ENCODE peak calls at places on chromosome 20, in five cellular contexts. R is GM12878, J is H1, M is SK-N-SH, C is HCT116. I is an unnamed sample.

GRCh38 chr20:14178528-14178927 is 158.9 kb downstream of the FLRT3 start:
- DNase-seq in M (no peak), J (no peak), R (no peak), C (no peak), I (no peak)

GRCh38 chr20:25036331-25036936 is 21.5 kb downstream of the ACSS1 start:
- DNase-seq in M (no peak), C (no peak), J (no peak), R (no peak), I (no peak)

GRCh38 chr20:34069341-34070078 is 42.5 kb downstream of the EIF2S2 start:
- DNase-seq in C (peak), J (peak), R (peak), M (peak), I (peak)

GRCh38 chr20:9838035-9838377 is 870 bp downstream of the PAK5 start:
- DNase-seq in C (no peak), R (no peak), M (peak), J (no peak), I (no peak)

GRCh38 chr20:10432079-10432478 is 1.9 kb downstream of the MKKS start:
- DNase-seq in C (no peak), M (no peak), J (no peak), R (no peak), I (no peak)

GRCh38 chr20:35146299-35146921 is 726 bp downstream of the EDEM2 start:
- DNase-seq in R (no peak), C (no peak), J (no peak), M (peak), I (peak)

GRCh38 chr20:38065764-38066375 is 32.3 kb downstream of the RPRD1B start:
- DNase-seq in C (no peak), R (no peak), J (no peak), M (no peak), I (peak)

GRCh38 chr20:63957004-63957689 is 931 bp upstream of the UCKL1 start:
- DNase-seq in J (peak), M (peak), R (no peak), C (peak), I (peak)

GRCh38 chr20:37439223-37439933 is 81.7 kb upstream of the NNAT start:
- DNase-seq in C (no peak), J (no peak), R (no peak), M (no peak), I (no peak)

GRCh38 chr20:24721891-24722530 is 227.1 kb upstream of the CST7 start:
- DNase-seq in R (no peak), C (no peak), M (no peak), J (no peak), I (no peak)

GRCh38 chr20:52204136-52204535 is 12.6 kb upstream of the ZFP64 start:
- DNase-seq in C (peak), J (no peak), R (no peak), M (no peak), I (no peak)

GRCh38 chr20:48478370-48478769 is 349.4 kb downstream of the PREX1 start:
- DNase-seq in R (no peak), M (no peak), C (no peak), J (no peak), I (no peak)

GRCh38 chr20:64091762-64092161 is 7.6 kb upstream of the LKAAEAR1 start:
- DNase-seq in M (peak), C (no peak), R (no peak), J (no peak), I (no peak)

GRCh38 chr20:34083137-34083536 is 28.9 kb downstream of the EIF2S2 start:
- DNase-seq in R (no peak), C (no peak), M (no peak), J (no peak), I (peak)

GRCh38 chr20:16215056-16215455 is 358.2 kb downstream of the KIF16B start:
- DNase-seq in M (no peak), C (no peak), J (no peak), R (no peak), I (peak)

GRCh38 chr20:12825180-12825579 is 183.6 kb upstream of the SPTLC3 start:
- DNase-seq in M (no peak), J (no peak), R (no peak), C (no peak), I (no peak)

GRCh38 chr20:8853805-8854338 is 215.0 kb upstream of the PLCB4 start:
- DNase-seq in R (peak), J (no peak), M (peak), C (peak), I (peak)

GRCh38 chr20:50630578-50631263 is 60.6 kb downstream of the RIPOR3 start:
- DNase-seq in R (no peak), M (no peak), C (no peak), J (no peak), I (no peak)

GRCh38 chr20:17966432-17967312 is 1.9 kb downstream of the SNX5 start:
- DNase-seq in M (peak), C (no peak), R (no peak), J (no peak), I (peak)

GRCh38 chr20:51420111-51420510 is 122.4 kb downstream of the NFATC2 start:
- DNase-seq in C (no peak), R (no peak), J (no peak), M (no peak), I (no peak)

GRCh38 chr20:57313230-57313629 is 16.4 kb upstream of the SPO11 start:
- DNase-seq in M (no peak), J (no peak), C (no peak), R (no peak), I (no peak)

GRCh38 chr20:17699931-17700351 is at the start of gene BANF2:
- DNase-seq in J (no peak), R (no peak), C (no peak), M (no peak), I (no peak)

GRCh38 chr20:50663095-50663821 is 28.1 kb downstream of the RIPOR3 start:
- DNase-seq in C (peak), J (no peak), R (no peak), M (peak), I (peak)

GRCh38 chr20:17808357-17808756 is 108.6 kb downstream of the BANF2 start:
- DNase-seq in M (peak), J (no peak), R (no peak), C (no peak), I (no peak)

GRCh38 chr20:3068986-3069900 is 2.2 kb upstream of the OXT start:
- DNase-seq in C (no peak), R (no peak), J (no peak), M (no peak), I (peak)

GRCh38 chr20:13587370-13587769 is 51.4 kb downstream of the TASP1 start:
- DNase-seq in R (no peak), J (no peak), C (no peak), M (no peak), I (no peak)

GRCh38 chr20:50592282-50593004 is 82.3 kb downstream of the PTPN1 start:
- DNase-seq in C (no peak), R (no peak), M (no peak), J (no peak), I (no peak)

GRCh38 chr20:7702141-7702540 is 238.1 kb downstream of the HAO1 start:
- DNase-seq in R (no peak), J (no peak), C (no peak), M (no peak), I (no peak)

GRCh38 chr20:371755-372542 is 8.6 kb upstream of the TRIB3 start:
- DNase-seq in R (no peak), C (peak), M (no peak), J (no peak), I (no peak)

GRCh38 chr20:13821876-13822275 is 37.0 kb downstream of the NDUFAF5 start:
- DNase-seq in C (no peak), J (no peak), R (no peak), M (no peak), I (no peak)

GRCh38 chr20:37946946-37947345 is 44.0 kb downstream of the VSTM2L start:
- DNase-seq in C (no peak), M (no peak), R (no peak), J (no peak), I (no peak)

GRCh38 chr20:14879020-14879697 is 541.7 kb upstream of the FLRT3 start:
- DNase-seq in M (no peak), C (peak), R (no peak), J (no peak), I (peak)

GRCh38 chr20:62361799-62362589 is 5.1 kb downstream of the LAMA5 start:
- DNase-seq in M (no peak), J (peak), C (peak), R (no peak), I (peak)

GRCh38 chr20:45508068-45508886 is 7.1 kb downstream of the SPINT3 start:
- DNase-seq in J (no peak), R (no peak), M (no peak), C (no peak), I (no peak)

DNA sequence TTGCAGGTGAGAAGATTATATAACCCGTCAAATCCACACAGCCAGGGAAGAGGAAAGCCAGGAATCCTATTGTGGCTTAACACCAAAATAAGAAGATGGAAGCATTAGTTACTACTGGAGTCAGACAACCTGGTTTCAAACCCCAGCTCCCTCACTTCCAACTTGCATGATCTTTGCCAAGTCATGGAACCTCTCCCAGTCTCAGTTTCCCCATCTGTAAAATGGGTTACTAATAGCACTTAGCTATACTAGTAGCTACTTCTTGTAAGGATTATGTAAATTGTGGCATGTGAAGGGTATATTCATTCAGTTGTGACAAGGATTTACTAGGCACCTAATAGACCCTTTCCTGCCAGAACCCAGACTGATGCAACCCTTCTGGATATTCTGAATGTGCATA is 50.4 kb downstream of the JPH2 start:
- DNase-seq in R (no peak), J (no peak), M (no peak), C (no peak), I (no peak)
- TF ChIP-seq JUND in R (no peak), J (no peak), M (no peak), C (no peak), I (no peak)

GRCh38 chr20:41058007-41058673 is 29.5 kb downstream of the TOP1 start:
- DNase-seq in C (peak), J (no peak), R (no peak), M (peak), I (no peak)
- TF ChIP-seq JUND in C (no peak), J (no peak), R (no peak), M (no peak), I (no peak)

GRCh38 chr20:49579195-49579594 is 11.3 kb upstream of the PTGIS start:
- DNase-seq in C (no peak), R (no peak), M (no peak), J (no peak), I (no peak)
- TF ChIP-seq JUND in C (no peak), R (no peak), M (no peak), J (no peak), I (no peak)

DNA sequence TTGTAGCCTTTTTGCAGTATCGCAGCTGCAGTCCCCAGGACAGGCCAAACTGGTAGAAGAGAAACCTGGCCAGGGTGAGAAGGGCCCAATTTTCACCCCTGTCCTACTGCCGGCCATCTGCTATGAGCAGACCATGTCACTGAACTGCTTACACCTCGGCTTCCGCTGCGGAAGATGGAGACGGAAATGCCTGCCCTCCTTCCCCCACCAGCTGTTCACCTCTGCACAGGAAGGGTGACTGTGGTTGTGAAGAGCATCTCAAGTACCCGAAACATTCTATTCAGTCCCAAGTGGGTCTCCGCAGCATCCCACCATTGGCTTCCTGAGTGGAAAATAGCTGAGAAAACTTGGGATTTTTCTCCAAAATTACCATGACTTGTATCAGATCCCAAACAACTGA is 16.1 kb downstream of the DOK5 start:
- DNase-seq in R (no peak), M (no peak), C (no peak), J (no peak), I (no peak)
- TF ChIP-seq JUND in R (no peak), M (no peak), C (no peak), J (no peak), I (no peak)

DNA sequence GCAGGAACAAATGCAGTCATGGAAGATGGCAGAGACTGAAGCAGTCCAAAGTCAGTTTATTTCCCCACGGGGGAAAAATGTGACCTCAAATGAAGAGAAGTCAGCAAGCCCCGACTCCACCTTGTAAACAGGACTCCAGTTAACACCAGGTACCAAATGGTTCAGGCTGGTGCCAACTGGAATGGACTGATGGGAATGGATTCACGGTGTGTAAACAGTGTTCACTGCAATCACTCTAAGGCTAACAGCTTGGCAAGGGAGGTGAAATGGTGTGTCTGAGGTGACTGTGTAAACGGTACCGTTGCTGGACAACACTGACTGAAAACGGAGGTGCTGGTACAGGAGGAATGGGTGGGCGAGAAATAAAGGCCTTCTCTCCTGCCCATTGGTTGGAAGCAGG is 12.0 kb downstream of the PLAGL2 start:
- DNase-seq in M (no peak), R (no peak), C (no peak), J (no peak), I (no peak)
- TF ChIP-seq JUND in M (no peak), R (no peak), C (no peak), J (no peak), I (no peak)

I was measured in T47D.